ENCODE peak calls at places on chromosomes 12 and 14, in seven cellular contexts. I is GM12878, L is thyroid gland, O is Peyer's patch, Q is ovary, H is endothelial cell of umbilical vein, B is transverse colon. J is an unnamed sample.

GRCh38 chr14:96146131-96146771 is 58.4 kb upstream of the BDKRB2 start:
- DNase-seq in H (peak; percentile 80), L (peak; percentile 84), B (no peak), O (no peak), I (no peak), Q (no peak), J (peak; percentile 61)

GRCh38 chr12:104207416-104207941 is 8.1 kb upstream of the TXNRD1 start:
- DNase-seq in L (no peak), Q (no peak), H (no peak), I (no peak), B (no peak), O (no peak), J (no peak)

GRCh38 chr12:65948320-65949008 is 124.2 kb downstream of the HMGA2 start:
- DNase-seq in H (peak; percentile 100), L (peak; percentile 90), Q (peak; percentile 62), O (no peak), I (no peak), B (peak; percentile 26), J (peak; percentile 58)

GRCh38 chr12:31407562-31407961 is 81.6 kb upstream of the SINHCAF start:
- DNase-seq in L (no peak), I (no peak), H (no peak), O (no peak), Q (no peak), B (no peak), J (no peak)

GRCh38 chr12:109120557-109120956 is 4.2 kb downstream of the ACACB start:
- DNase-seq in H (no peak), Q (no peak), O (no peak), B (no peak), I (no peak), L (no peak), J (no peak)

GRCh38 chr14:23694085-23694975 is 58.2 kb downstream of the DHRS2 start:
- DNase-seq in I (no peak), B (no peak), L (peak; percentile 10), O (no peak), H (no peak), Q (no peak), J (peak; percentile 38)

GRCh38 chr12:41011939-41012338 is 176.2 kb upstream of the PDZRN4 start:
- DNase-seq in I (no peak), O (no peak), B (no peak), Q (no peak), H (peak; percentile 19), L (no peak), J (no peak)

GRCh38 chr12:104485651-104486341 is 29.0 kb downstream of the CHST11 start:
- DNase-seq in O (no peak), B (no peak), I (no peak), L (no peak), H (no peak), Q (no peak), J (no peak)

GRCh38 chr12:127130506-127131100 is 1136.4 kb upstream of the TMEM132C start:
- DNase-seq in I (no peak), L (no peak), O (no peak), H (no peak), Q (no peak), B (no peak), J (no peak)

GRCh38 chr12:95143784-95144205 is 70.4 kb upstream of the NR2C1 start:
- DNase-seq in L (no peak), Q (no peak), H (peak; percentile 58), O (no peak), I (no peak), B (no peak), J (no peak)

GRCh38 chr12:13350381-13350780 is 153.9 kb downstream of the EMP1 start:
- DNase-seq in H (no peak), I (no peak), O (no peak), B (no peak), L (no peak), Q (no peak), J (no peak)

GRCh38 chr12:54593716-54594115 is 5.3 kb upstream of the PPP1R1A start:
- DNase-seq in H (no peak), Q (no peak), L (no peak), O (no peak), B (no peak), I (no peak), J (no peak)

GRCh38 chr12:28172434-28173030 is 17.7 kb upstream of the CCDC91 start:
- DNase-seq in L (no peak), H (peak; percentile 73), Q (no peak), B (peak; percentile 25), O (no peak), I (no peak), J (peak; percentile 48)

GRCh38 chr14:74109369-74109768 is 24.6 kb downstream of the LIN52 start:
- DNase-seq in O (no peak), H (no peak), B (no peak), Q (no peak), I (no peak), L (no peak), J (no peak)

GRCh38 chr14:101034986-101035385 is 131.5 kb upstream of the RTL1 start:
- DNase-seq in L (no peak), B (no peak), I (no peak), Q (peak; percentile 15), H (no peak), O (peak; percentile 22), J (no peak)

GRCh38 chr14:94115068-94115591 is 4.6 kb downstream of the IFI27 start:
- DNase-seq in O (no peak), I (no peak), B (peak; percentile 47), L (no peak), H (peak; percentile 32), Q (no peak), J (peak; percentile 19)

GRCh38 chr12:52082988-52083637 is 3.6 kb downstream of the SMIM41 start:
- DNase-seq in I (no peak), B (peak; percentile 68), H (peak; percentile 64), O (no peak), Q (peak; percentile 73), L (peak; percentile 57), J (peak; percentile 58)

GRCh38 chr12:107590369-107591094 is 95.1 kb upstream of the PWP1 start:
- DNase-seq in H (no peak), B (no peak), I (no peak), Q (no peak), O (no peak), L (no peak), J (no peak)

GRCh38 chr12:119615518-119616475 is 22.2 kb downstream of the TMEM233 start:
- DNase-seq in Q (no peak), L (no peak), I (no peak), H (no peak), O (no peak), B (no peak), J (no peak)
- H3K4me3 ChIP-seq in Q (no peak overlapping the region), L (no peak overlapping the region), I (no peak overlapping the region), H (no peak overlapping the region), O (no peak overlapping the region), B (no peak overlapping the region), J (no peak overlapping the region)

DNA sequence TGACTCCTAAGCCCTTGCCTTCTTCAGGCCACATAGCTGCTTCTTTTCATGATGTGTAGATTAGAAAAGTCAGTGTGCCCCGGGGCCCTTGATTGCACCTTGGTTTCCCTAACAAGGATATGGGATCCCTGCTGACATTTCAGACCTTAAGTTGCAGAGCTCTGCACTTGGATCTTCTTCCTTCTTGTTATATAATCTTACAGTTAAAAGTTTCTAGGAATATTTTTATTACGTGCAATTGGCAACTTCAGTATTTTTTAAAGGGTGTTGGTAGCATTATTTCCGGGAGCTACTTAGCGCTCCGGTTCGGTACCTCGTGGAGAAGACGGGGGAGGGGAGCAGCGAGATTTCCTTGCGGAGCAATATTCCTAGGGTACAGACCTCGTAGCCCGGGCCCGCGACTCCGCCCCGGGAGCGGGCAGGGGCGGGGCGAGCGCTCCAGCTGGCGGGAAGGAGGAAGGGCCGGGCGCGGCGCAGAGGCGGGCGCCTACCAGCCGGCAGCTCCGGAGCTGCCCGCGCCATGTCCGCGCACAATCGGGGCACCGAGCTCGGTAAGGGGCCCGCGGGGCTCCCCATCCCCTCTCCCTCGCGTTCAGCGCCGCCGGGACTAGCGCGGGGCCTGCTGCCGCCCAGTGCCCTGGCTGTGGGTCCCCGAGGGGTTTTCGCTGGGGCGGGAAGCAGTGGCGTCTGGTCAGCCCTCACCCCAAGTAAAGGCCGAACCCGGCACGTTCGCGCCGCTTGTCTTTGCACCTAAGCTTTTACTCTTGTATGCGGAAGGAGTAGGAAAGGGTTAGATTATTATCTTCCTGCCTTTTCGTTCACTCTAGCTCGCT is at the start of gene DERA:
- DNase-seq in Q (peak; percentile 73), O (peak; percentile 93), I (no peak), B (peak; percentile 92), H (peak; percentile 85), L (peak; percentile 87), J (peak; percentile 82)
- TF ChIP-seq POLR2A in Q (peak; percentile 65), O (peak; percentile 97), I (peak; percentile 88), B (peak; percentile 94), H (peak; percentile 94), L (peak; percentile 47), J (peak; percentile 91)

GRCh38 chr14:28902930-28903329 is 136.3 kb downstream of the FOXG1 start:
- DNase-seq in Q (no peak), H (no peak), L (no peak), I (no peak), O (no peak), B (no peak), J (no peak)
- H3K9me3 ChIP-seq in Q (no peaks in the 10 kb centered on the region), H (no peaks in the 10 kb centered on the region), L (no peaks in the 10 kb centered on the region), I (no peaks in the 10 kb centered on the region), O (no peaks in the 10 kb centered on the region), B (no peaks in the 10 kb centered on the region), J (no peaks in the 10 kb centered on the region)

DNA sequence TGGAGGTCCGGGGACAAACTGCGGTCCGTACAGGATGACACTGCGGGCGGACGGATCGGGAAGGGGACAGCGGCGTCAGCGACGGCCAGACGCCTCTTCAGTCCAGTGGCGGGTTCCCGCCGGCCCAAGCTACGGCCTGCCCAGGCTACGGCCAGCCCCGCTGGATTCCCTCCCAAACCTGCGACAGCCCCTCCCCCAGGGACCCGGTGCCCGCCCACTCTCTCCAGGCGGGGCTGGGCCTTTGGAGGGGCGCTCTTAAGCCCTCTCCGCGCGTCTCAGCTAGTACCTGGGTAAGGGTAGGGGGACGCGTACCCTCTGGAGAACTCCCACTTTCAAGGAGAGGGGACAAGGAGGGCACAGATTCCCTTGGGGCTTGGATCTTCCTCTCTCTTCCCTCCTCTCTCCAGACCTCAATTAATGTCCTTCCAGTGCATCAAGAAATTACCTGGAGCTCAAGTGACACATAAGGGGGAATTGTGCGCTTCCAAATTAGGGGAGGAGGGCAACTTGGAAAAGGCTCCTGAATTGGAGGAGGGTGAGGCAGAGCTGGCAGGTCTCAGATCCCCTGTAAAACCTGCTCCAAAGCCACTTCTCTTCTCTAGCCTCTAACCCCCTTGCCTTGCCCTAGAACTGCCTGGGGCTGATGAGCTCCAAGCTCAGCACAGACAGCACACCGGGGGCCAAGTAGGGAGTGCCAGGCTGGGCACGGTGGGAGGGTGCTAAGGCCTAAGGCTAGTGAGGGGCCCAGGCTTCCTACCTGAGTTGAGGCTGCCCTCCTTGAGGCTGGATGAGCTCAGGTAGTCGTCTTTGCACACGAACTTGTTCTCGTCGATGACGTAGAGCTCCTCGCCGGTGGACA is 3.1 kb downstream of the LHX5 start:
- DNase-seq in H (no peak), I (no peak), O (no peak), B (no peak), L (no peak), Q (no peak), J (no peak)
- H3K4me3 ChIP-seq in H (no peak overlapping the region), I (no peak overlapping the region), O (no peak overlapping the region), B (no peak overlapping the region), L (no peak overlapping the region), Q (no peak overlapping the region), J (no peak overlapping the region)

DNA sequence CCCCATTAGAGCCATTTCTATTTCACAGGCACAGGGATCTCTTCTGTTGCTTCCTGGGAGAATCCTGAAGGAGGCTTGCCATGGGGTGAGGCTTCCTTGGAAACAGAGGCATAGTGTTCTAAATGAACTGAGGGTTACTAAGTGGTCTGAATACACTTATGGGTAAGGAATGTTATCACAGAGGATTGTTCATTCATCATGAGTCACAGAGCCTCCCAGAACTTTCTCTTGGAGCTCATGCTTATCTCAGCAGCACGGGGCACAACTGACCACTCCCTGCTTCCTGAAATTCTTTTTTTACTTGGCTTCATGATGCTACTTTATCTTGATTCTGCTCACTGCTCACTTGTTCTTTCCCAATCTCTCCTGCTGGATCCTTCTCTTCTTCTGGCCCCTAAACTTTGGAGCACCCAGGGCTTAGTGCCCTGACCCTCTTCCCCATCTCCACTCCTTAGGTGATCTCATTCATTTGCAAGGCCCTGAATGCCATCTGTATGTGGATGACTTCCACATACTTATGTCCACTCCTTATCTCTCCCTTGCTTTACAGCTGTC is 57.9 kb downstream of the ANO6 start:
- DNase-seq in H (peak; percentile 95), Q (peak; percentile 32), B (no peak), I (no peak), O (no peak), L (no peak), J (no peak)
- TF ChIP-seq POLR2A in H (peak; percentile 50), Q (no peak), B (no peak), I (no peak), O (no peak), L (no peak), J (no peak)